ENCODE peak calls at places on chromosomes 16 and 17, in five cellular contexts. H, B, O, U and D are unnamed samples.

GRCh38 chr16:85639529-85640253 is 26.6 kb downstream of the GSE1 start:
- DNase-seq in H (no peak), B (no peak), O (no peak), U (no peak), D (no peak)

GRCh38 chr16:66923247-66923851 is 2.0 kb downstream of the RRAD start:
- DNase-seq in H (no peak), B (no peak), O (no peak), U (no peak), D (no peak)

GRCh38 chr16:58753711-58754134 is 19.6 kb upstream of the GOT2 start:
- DNase-seq in H (no peak), B (no peak), O (no peak), U (no peak), D (no peak)

GRCh38 chr16:85162478-85163277 is 50.4 kb upstream of the CIBAR2 start:
- DNase-seq in H (no peak), B (no peak), O (no peak), U (no peak), D (no peak)

GRCh38 chr17:29710891-29711418 is 88.2 kb upstream of the CORO6 start:
- DNase-seq in H (no peak), B (peak), O (no peak), U (no peak), D (no peak)

GRCh38 chr17:8075574-8076342 is 11.8 kb downstream of the ALOX12B start:
- DNase-seq in H (no peak), B (no peak), O (no peak), U (no peak), D (no peak)

GRCh38 chr17:82683534-82683933 is 15.0 kb downstream of the RAB40B start:
- DNase-seq in H (no peak), B (no peak), O (no peak), U (no peak), D (no peak)

GRCh38 chr17:27424941-27425340 is 31.3 kb upstream of the KSR1 start:
- DNase-seq in H (no peak), B (no peak), O (no peak), U (no peak), D (no peak)

GRCh38 chr17:58330997-58331814 is 2.6 kb upstream of the TSPOAP1 start:
- DNase-seq in H (no peak), B (no peak), O (no peak), U (no peak), D (no peak)

GRCh38 chr16:67923414-67924127 is 8.1 kb downstream of the CTRL start:
- DNase-seq in H (no peak), B (no peak), O (no peak), U (no peak), D (no peak)

GRCh38 chr16:87654826-87655225 is 52.5 kb downstream of the JPH3 start:
- DNase-seq in H (no peak), B (no peak), O (no peak), U (no peak), D (no peak)

GRCh38 chr16:16084874-16085273 is 135.5 kb downstream of the ABCC1 start:
- DNase-seq in H (no peak), B (no peak), O (no peak), U (no peak), D (no peak)

GRCh38 chr17:75549246-75550138 is 24.0 kb downstream of the LLGL2 start:
- DNase-seq in H (peak), B (peak), O (peak), U (no peak), D (no peak)

GRCh38 chr17:11880714-11881113 is 116.6 kb downstream of the ZNF18 start:
- DNase-seq in H (peak), B (peak), O (no peak), U (no peak), D (peak)

GRCh38 chr16:19884611-19885455 is at the start of gene GPRC5B:
- DNase-seq in H (peak), B (no peak), O (peak), U (no peak), D (no peak)

GRCh38 chr17:6101706-6102105 is 31.5 kb downstream of the WSCD1 start:
- DNase-seq in H (no peak), B (no peak), O (no peak), U (no peak), D (no peak)

GRCh38 chr16:28196331-28196987 is 15.3 kb downstream of the XPO6 start:
- DNase-seq in H (no peak), B (no peak), O (no peak), U (no peak), D (no peak)

GRCh38 chr17:17921192-17922082 is 50.8 kb downstream of the TOM1L2 start:
- DNase-seq in H (no peak), B (peak), O (peak), U (no peak), D (peak)

GRCh38 chr17:39622380-39623006 is 4.3 kb upstream of the PPP1R1B start:
- DNase-seq in H (no peak), B (no peak), O (no peak), U (no peak), D (no peak)

GRCh38 chr16:19419691-19420060 is 2.0 kb downstream of the TMC5 start:
- DNase-seq in H (no peak), B (no peak), O (no peak), U (no peak), D (no peak)

GRCh38 chr16:73265124-73265838 is 217.4 kb upstream of the ZFHX3 start:
- DNase-seq in H (peak), B (no peak), O (no peak), U (no peak), D (no peak)

GRCh38 chr17:81118308-81119221 is 46.7 kb upstream of the PVALEF start:
- DNase-seq in H (no peak), B (no peak), O (no peak), U (no peak), D (no peak)

GRCh38 chr17:57085448-57086068 is 512 bp downstream of the AKAP1 start:
- DNase-seq in H (peak), B (peak), O (peak), U (no peak), D (no peak)

GRCh38 chr16:84569382-84569987 is 48.4 kb downstream of the COTL1 start:
- DNase-seq in H (no peak), B (no peak), O (no peak), U (peak), D (no peak)

GRCh38 chr16:16150117-16150877 is 73.0 kb downstream of the ABCC6 start:
- DNase-seq in H (no peak), B (no peak), O (no peak), U (no peak), D (no peak)

GRCh38 chr16:53504161-53504663 is 1.2 kb upstream of the AKTIP start:
- DNase-seq in H (no peak), B (no peak), O (no peak), U (no peak), D (no peak)

DNA sequence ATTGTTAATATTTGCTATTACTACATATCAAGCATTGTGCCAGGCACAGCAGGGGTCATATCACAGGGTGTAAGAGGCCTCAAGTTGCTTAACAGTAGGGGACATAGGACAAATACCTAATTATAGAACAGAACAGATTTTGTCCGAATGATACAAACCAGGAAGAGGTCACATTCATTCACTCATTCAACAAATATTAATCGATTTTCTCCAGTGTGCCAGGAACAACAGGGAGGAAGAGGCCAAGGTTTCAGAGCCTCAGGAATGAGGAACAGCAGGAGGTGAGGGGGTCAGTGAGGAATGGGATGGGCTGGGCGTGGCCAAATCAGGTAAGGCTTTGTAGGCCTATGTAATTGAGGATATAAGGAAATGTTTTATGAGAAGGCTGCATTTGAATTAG is 11.2 kb upstream of the CHST4 start:
- DNase-seq in H (no peak), B (no peak), O (no peak), U (no peak), D (no peak)
- TF ChIP-seq SUZ12 in H (no peak), B (no peak), O (no peak), U (no peak), D (no peak)

GRCh38 chr16:30711712-30712111 is 12.7 kb downstream of the SRCAP start:
- DNase-seq in H (no peak), B (no peak), O (no peak), U (no peak), D (no peak)
- TF ChIP-seq SUZ12 in H (no peak), B (no peak), O (no peak), U (no peak), D (no peak)

DNA sequence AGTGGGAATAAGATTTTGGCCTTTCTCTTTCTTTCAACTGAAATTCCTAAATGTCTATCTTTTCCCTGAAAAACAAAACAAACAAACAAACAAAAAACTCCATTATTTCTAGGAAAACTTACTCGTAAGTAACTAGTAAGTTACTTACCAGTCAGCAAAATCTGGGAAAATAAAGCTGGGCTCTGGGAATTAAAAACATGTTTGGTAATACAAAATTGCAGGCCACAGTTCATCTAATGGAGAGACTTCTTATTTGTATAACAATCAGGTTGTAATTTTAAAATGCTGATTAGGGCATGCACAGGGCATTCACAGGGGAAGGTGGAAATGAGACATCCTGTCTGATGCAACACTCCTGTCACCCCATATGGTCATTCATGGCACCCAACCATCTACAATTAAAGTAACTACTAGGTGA is 3.8 kb upstream of the WIPI1 start:
- DNase-seq in H (no peak), B (no peak), O (no peak), U (no peak), D (no peak)
- TF ChIP-seq SUZ12 in H (no peak), B (no peak), O (no peak), U (no peak), D (no peak)

GRCh38 chr17:80097307-80097630 is 4.1 kb upstream of the GAA start:
- DNase-seq in H (no peak), B (no peak), O (no peak), U (no peak), D (no peak)
- TF ChIP-seq SUZ12 in H (no peak), B (no peak), O (no peak), U (no peak), D (no peak)

DNA sequence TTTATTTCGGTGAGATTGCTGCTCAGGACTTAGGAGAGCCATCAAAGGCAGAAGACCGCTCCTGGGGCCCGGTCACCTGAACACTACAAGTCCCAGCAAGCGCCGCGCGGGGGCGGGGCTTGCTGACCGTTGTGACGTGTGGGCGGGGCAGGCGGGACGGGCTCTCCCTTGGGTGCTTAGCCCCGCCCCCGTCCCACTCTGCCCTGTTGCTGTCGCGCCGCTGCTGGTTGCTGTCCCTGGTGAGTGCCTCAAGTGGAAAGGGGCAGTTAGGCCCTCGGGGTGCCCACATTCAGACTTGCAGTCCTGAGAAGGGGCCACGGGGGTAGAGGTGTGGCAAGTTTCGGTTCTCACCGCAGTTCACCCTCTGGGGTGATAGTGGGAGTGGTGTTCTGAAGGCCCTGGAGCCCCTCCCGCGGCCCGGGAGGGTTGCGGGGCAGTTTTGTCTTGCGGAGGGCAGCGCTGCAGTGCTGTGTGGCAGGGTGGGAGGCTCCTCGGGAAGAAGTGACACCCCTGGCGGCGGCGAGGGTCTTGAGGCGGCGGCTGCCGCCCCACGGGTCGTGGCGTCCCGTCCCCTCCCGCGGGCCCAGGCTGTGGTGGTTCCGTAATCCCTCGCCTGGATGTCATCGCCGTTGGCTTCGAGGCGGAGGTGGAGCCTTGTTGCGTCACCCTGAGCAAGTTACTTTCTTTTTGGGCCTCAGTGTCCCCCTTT is at the start of gene CALCOCO2:
- DNase-seq in H (peak), B (peak), O (peak), U (peak), D (peak)
- TF ChIP-seq SUZ12 in H (no peak), B (peak), O (no peak), U (no peak), D (no peak)

GRCh38 chr17:41800601-41801373 is 11.0 kb downstream of the P3H4 start:
- DNase-seq in H (no peak), B (peak), O (peak), U (no peak), D (no peak)
- TF ChIP-seq SUZ12 in H (no peak), B (no peak), O (no peak), U (no peak), D (no peak)